ENCODE peak calls at places on chromosome 19, in ten cellular contexts. N is T-helper 17 cell; E is activated T-cell treated with anti-CD3 and anti-CD28 coated beads, Interleukin-2, amount 50 U/mL, for 24 hours; M is AG09309; J is uterus; H is activated CD4-positive, alpha-beta T cell treated with anti-CD3 and anti-CD28 coated beads, Interleukin-2, amount 10 ng/mL, durations not matched to agents 7 days and 5 days; Y is nucleus accumbens; Q is choroid plexus epithelial cell; K is HuH-7; R is AG04450. A is an unnamed sample.
A peak's percentile ranks its signal among the peaks of the same experiment; 100 is the strongest.

GRCh38 chr19:7226749-7227148 is 67.5 kb downstream of the INSR start:
- DNase-seq in N (no peak), E (no peak), M (no peak), J (no peak), H (no peak), Y (no peak), Q (no peak), K (no peak), R (no peak), A (no peak)

GRCh38 chr19:23263870-23264590 is 13.8 kb upstream of the ZNF724 start:
- DNase-seq in N (no peak), E (no peak), M (no peak), J (no peak), H (no peak), Y (no peak), Q (peak; percentile 2), K (no peak), R (no peak), A (no peak)

GRCh38 chr19:32870154-32870573 is 597 bp upstream of the SLC7A9 start:
- DNase-seq in N (no peak), E (no peak), M (no peak), J (no peak), H (no peak), Y (no peak), Q (no peak), K (peak; percentile 37), R (no peak), A (no peak)

GRCh38 chr19:18119243-18120105 is 21.9 kb downstream of the MAST3 start:
- DNase-seq in N (peak; percentile 55), E (peak; percentile 68), M (no peak), J (no peak), H (peak; percentile 73), Y (peak; percentile 84), Q (no peak), K (no peak), R (no peak), A (no peak)

GRCh38 chr19:35123573-35123972 is 8.0 kb downstream of the FXYD3 start:
- DNase-seq in N (no peak), E (no peak), M (no peak), J (no peak), H (no peak), Y (no peak), Q (no peak), K (no peak), R (no peak), A (no peak)

GRCh38 chr19:14659886-14660489 is 14.7 kb downstream of the ADGRE3 start:
- DNase-seq in N (no peak), E (no peak), M (no peak), J (no peak), H (no peak), Y (no peak), Q (no peak), K (no peak), R (no peak), A (no peak)

GRCh38 chr19:17997969-17998826 is 9.8 kb upstream of the ARRDC2 start:
- DNase-seq in N (no peak), E (no peak), M (no peak), J (no peak), H (no peak), Y (no peak), Q (no peak), K (peak; percentile 69), R (no peak), A (no peak)

GRCh38 chr19:6087074-6087506 is 23.2 kb downstream of the RFX2 start:
- DNase-seq in N (no peak), E (peak; percentile 46), M (no peak), J (no peak), H (peak; percentile 26), Y (no peak), Q (no peak), K (no peak), R (no peak), A (no peak)

GRCh38 chr19:34468400-34468799 is 13.2 kb upstream of the WTIP start:
- DNase-seq in N (no peak), E (no peak), M (no peak), J (no peak), H (no peak), Y (no peak), Q (peak; percentile 20), K (no peak), R (no peak), A (no peak)

GRCh38 chr19:54320271-54320670 is 7.3 kb upstream of the LILRA5 start:
- DNase-seq in N (no peak), E (no peak), M (no peak), J (no peak), H (no peak), Y (no peak), Q (no peak), K (no peak), R (no peak), A (no peak)

GRCh38 chr19:49491030-49491803 is 3.8 kb downstream of the RPL13A start:
- DNase-seq in N (no peak), E (peak; percentile 60), M (no peak), J (no peak), H (no peak), Y (no peak), Q (no peak), K (no peak), R (no peak), A (no peak)

GRCh38 chr19:51296331-51297093 is 14.9 kb upstream of the IGLON5 start:
- DNase-seq in N (no peak), E (no peak), M (no peak), J (no peak), H (no peak), Y (no peak), Q (no peak), K (no peak), R (no peak), A (no peak)

GRCh38 chr19:2974342-2974932 is 2.9 kb upstream of the TLE6 start:
- DNase-seq in N (no peak), E (no peak), M (no peak), J (peak; percentile 71), H (no peak), Y (no peak), Q (peak; percentile 78), K (no peak), R (no peak), A (no peak)

GRCh38 chr19:41821003-41821735 is 23.3 kb downstream of the LYPD4 start:
- DNase-seq in N (peak; percentile 26), E (peak; percentile 56), M (no peak), J (no peak), H (peak; percentile 66), Y (no peak), Q (peak; percentile 58), K (peak; percentile 74), R (no peak), A (peak; percentile 85)

A was measured in 8988T.